ENCODE peak calls at places on chromosomes 11 and 22, in seven cellular contexts. A is A673, O is thoracic aorta, U is heart left ventricle, W is pancreas, K is cardiac muscle cell, I is fibroblast of lung. N is an unnamed sample.

GRCh38 chr11:83836883-83837654 is 550.9 kb upstream of the CCDC90B start:
- DNase-seq in A (peak; percentile 77), O (no peak), U (peak; percentile 9), W (peak; percentile 14), K (peak; percentile 52), I (peak; percentile 51), N (no peak)

GRCh38 chr22:17119481-17120202 is 1.5 kb downstream of the TMEM121B start:
- DNase-seq in A (peak; percentile 23), O (no peak), U (no peak), W (peak; percentile 9), K (peak; percentile 38), I (peak; percentile 17), N (no peak)

GRCh38 chr22:43745783-43746356 is 66.2 kb downstream of the EFCAB6 start:
- DNase-seq in A (peak; percentile 70), O (no peak), U (no peak), W (no peak), K (no peak), I (no peak), N (no peak)

GRCh38 chr11:100759856-100760255 is 72.8 kb downstream of the ARHGAP42 start:
- DNase-seq in A (peak; percentile 46), O (no peak), U (no peak), W (no peak), K (no peak), I (no peak), N (no peak)

GRCh38 chr11:36222755-36223635 is 66.2 kb downstream of the COMMD9 start:
- DNase-seq in A (no peak), O (no peak), U (no peak), W (no peak), K (peak; percentile 38), I (peak; percentile 67), N (no peak)

GRCh38 chr11:36056160-36056751 is 112.4 kb downstream of the LDLRAD3 start:
- DNase-seq in A (peak; percentile 87), O (no peak), U (no peak), W (peak; percentile 16), K (peak; percentile 78), I (peak; percentile 55), N (no peak)

GRCh38 chr22:22770280-22770871 is 117.2 kb upstream of the IGLL5 start:
- DNase-seq in A (peak; percentile 44), O (no peak), U (no peak), W (peak; percentile 18), K (peak; percentile 44), I (peak; percentile 27), N (peak; percentile 58)

GRCh38 chr11:60658409-60658808 is 41.0 kb upstream of the MS4A8 start:
- DNase-seq in A (no peak), O (no peak), U (no peak), W (peak; percentile 35), K (no peak), I (no peak), N (no peak)

GRCh38 chr11:47177229-47177845 is 658 bp upstream of the ARFGAP2 start:
- DNase-seq in A (peak; percentile 97), O (peak; percentile 55), U (peak; percentile 68), W (peak; percentile 69), K (peak; percentile 84), I (peak; percentile 82), N (peak; percentile 80)

GRCh38 chr11:67281552-67282150 is 7.5 kb upstream of the ANKRD13D start:
- DNase-seq in A (no peak), O (no peak), U (no peak), W (no peak), K (no peak), I (no peak), N (no peak)

GRCh38 chr22:22802346-22802970 is 85.2 kb upstream of the IGLL5 start:
- DNase-seq in A (peak; percentile 19), O (no peak), U (no peak), W (no peak), K (peak; percentile 3), I (no peak), N (no peak)

GRCh38 chr11:18196532-18196931 is 23.9 kb downstream of the MRGPRX4 start:
- DNase-seq in A (no peak), O (no peak), U (no peak), W (no peak), K (no peak), I (no peak), N (no peak)
- H3K27me3 ChIP-seq in A (peaks cover 3% of the 10 kb centered on the region), O (no peaks in the 10 kb centered on the region), U (no peaks in the 10 kb centered on the region), W (no peaks in the 10 kb centered on the region), K (peaks cover 4% of the 10 kb centered on the region), I (no peaks in the 10 kb centered on the region), N (no peaks in the 10 kb centered on the region)

DNA sequence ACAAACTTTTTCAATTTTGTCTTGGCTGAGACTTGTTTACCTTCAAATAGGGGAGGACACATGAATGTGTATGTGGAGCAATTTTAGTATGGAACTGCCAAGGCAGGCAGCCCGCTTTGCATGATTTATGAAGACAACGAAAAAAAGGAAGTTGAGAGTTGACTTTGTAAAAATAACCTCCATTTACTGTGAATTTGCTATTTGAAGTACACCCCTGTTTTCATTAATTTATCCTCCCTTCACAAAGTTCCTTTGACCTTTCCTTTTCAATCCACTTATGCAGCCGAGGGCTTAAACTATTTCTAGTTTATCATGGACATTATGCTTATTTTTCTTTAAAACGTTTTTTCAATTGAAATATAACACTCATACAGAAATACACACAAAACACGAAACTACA is 369.6 kb upstream of the CADM1 start:
- DNase-seq in A (no peak), O (no peak), U (no peak), W (no peak), K (no peak), I (no peak), N (no peak)
- H3K4me3 ChIP-seq in A (no peak overlapping the region), O (no peak overlapping the region), U (no peak overlapping the region), W (no peak overlapping the region), K (no peak overlapping the region), I (no peak overlapping the region), N (no peak overlapping the region)

DNA sequence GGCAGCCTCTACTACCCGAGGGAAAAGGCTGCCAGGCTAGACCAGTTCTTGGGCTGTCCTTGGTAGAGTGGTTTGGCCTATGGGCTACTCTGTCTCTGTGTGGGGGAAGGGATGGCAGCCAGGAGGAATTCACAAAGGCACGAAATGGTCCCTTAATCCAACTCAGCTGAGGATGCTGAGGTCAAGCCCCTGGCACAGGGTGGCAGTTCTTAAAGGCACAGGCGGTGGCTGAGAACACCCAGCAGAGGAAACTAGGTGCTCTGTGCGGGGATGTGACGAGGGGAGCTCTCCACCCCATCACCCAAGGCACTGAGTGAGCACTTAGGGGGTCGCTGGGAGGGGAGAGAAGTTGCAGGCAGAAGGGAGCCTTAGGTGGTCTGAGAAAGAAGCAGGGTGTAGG is at the start of gene MFRP:
- DNase-seq in A (no peak), O (no peak), U (no peak), W (no peak), K (no peak), I (no peak), N (no peak)
- H3K27me3 ChIP-seq in A (no peaks in the 10 kb centered on the region), O (no peaks in the 10 kb centered on the region), U (no peaks in the 10 kb centered on the region), W (no peaks in the 10 kb centered on the region), K (peaks cover 33% of the 10 kb centered on the region), I (peaks cover 25% of the 10 kb centered on the region), N (no peaks in the 10 kb centered on the region)

GRCh38 chr22:38879961-38880360 is 7.9 kb upstream of the CBX6 start:
- DNase-seq in A (no peak), O (no peak), U (no peak), W (no peak), K (no peak), I (no peak), N (no peak)

GRCh38 chr22:38882972-38883622 is 11.1 kb upstream of the CBX6 start:
- DNase-seq in A (no peak), O (no peak), U (no peak), W (no peak), K (no peak), I (no peak), N (no peak)

GRCh38 chr22:38882480-38882879 is 10.5 kb upstream of the CBX6 start:
- DNase-seq in A (no peak), O (peak; percentile 54), U (peak; percentile 50), W (no peak), K (peak; percentile 64), I (peak; percentile 74), N (no peak)

GRCh38 chr22:38881997-38882396 is 10.0 kb upstream of the CBX6 start:
- DNase-seq in A (no peak), O (no peak), U (no peak), W (no peak), K (no peak), I (no peak), N (no peak)

GRCh38 chr22:38881464-38881871 is 9.5 kb upstream of the CBX6 start:
- DNase-seq in A (peak; percentile 54), O (no peak), U (peak; percentile 56), W (no peak), K (peak; percentile 93), I (peak; percentile 97), N (peak; percentile 90)
- H3K4me3 ChIP-seq in A (no peak overlapping the region), O (peak overlapping the region; percentile 71), U (no peak overlapping the region), W (no peak overlapping the region), K (no peak overlapping the region), I (peak overlapping the region; percentile 29), N (no peak overlapping the region)

GRCh38 chr11:120900642-120901041 is 123.3 kb upstream of the TBCEL start:
- DNase-seq in A (no peak), O (no peak), U (no peak), W (no peak), K (no peak), I (no peak), N (no peak)
- H3K27me3 ChIP-seq in A (peaks cover 26% of the 10 kb centered on the region), O (no peaks in the 10 kb centered on the region), U (peaks cover 10% of the 10 kb centered on the region), W (no peaks in the 10 kb centered on the region), K (no peaks in the 10 kb centered on the region), I (no peaks in the 10 kb centered on the region), N (no peaks in the 10 kb centered on the region)

GRCh38 chr22:50084085-50084484 is 1.1 kb downstream of the MLC1 start:
- DNase-seq in A (no peak), O (no peak), U (no peak), W (no peak), K (no peak), I (no peak), N (no peak)

GRCh38 chr22:50084570-50084969 is 656 bp downstream of the MLC1 start:
- DNase-seq in A (no peak), O (no peak), U (no peak), W (no peak), K (no peak), I (no peak), N (no peak)

GRCh38 chr22:50086526-50086925 is 1.3 kb upstream of the MLC1 start:
- DNase-seq in A (no peak), O (no peak), U (no peak), W (no peak), K (peak; percentile 82), I (peak; percentile 79), N (no peak)

GRCh38 chr22:50083462-50084081 is 1.7 kb downstream of the MLC1 start:
- DNase-seq in A (no peak), O (no peak), U (no peak), W (no peak), K (no peak), I (no peak), N (no peak)

DNA sequence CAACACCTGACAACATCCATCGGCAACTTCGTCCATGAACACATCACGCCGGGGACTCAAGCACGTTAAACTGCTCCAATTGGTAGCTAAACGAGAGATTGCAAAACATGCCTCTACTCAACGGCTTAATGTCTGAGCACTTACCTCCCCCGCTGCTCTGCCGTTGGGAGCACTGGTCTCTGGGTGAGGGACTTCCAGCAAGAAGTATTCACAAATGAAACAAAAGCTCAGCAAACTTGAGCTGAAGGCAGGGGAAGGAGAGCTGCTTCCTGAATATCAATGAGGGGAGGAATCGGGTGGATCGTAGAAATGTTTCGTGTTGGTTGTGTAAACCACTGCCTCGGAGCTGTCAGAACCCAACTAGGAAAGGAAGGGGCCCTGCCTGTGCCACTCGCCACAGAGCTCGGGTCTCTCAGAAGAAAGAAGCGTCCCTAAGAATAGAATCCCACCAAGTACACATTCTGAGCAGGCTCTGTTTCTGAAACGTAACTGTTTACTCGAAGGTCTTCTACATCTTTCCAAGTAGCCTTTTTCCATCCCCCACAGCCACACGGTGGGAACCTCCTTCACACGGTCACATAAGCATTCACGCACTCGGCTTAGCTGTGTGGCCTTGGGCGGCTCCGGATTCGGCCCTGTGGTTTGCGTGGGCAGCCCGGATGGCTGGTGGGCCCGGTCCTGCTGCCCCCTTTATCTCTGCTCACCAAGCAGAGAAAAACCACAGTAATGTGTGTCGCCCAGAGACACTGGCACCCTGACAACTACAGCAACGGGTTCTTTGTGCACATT is at the start of gene MLC1:
- DNase-seq in A (peak; percentile 80), O (no peak), U (no peak), W (no peak), K (peak; percentile 72), I (peak; percentile 4), N (no peak)
- H3K4me3 ChIP-seq in A (peak within 1 kb of the TSS; percentile 19), O (no peak within 1 kb of the TSS), U (no peak within 1 kb of the TSS), W (no peak within 1 kb of the TSS), K (no peak within 1 kb of the TSS), I (no peak within 1 kb of the TSS), N (no peak within 1 kb of the TSS)